ENCODE peak calls at places on chromosomes 11 and 22, in seven cellular contexts. P is fibroblast of the aortic adventitia, K is HFFc6, H is iris pigment epithelial cell, X is non-pigmented ciliary epithelial cell, C is Karpas-422, B is germinal center. E is an unnamed sample.

GRCh38 chr11:110337570-110338193 is 41.3 kb upstream of the RDX start:
- DNase-seq in P (peak), K (no peak), H (peak), X (peak), C (no peak), B (no peak), E (no peak)

GRCh38 chr22:49678137-49678841 is 149.4 kb downstream of the BRD1 start:
- DNase-seq in P (no peak), K (no peak), H (no peak), X (no peak), C (no peak), B (no peak), E (no peak)

GRCh38 chr11:73201249-73201648 is 16.8 kb upstream of the P2RY2 start:
- DNase-seq in P (peak), K (no peak), H (peak), X (no peak), C (no peak), B (no peak), E (no peak)

GRCh38 chr11:2390871-2391662 is 9.5 kb upstream of the TSSC4 start:
- DNase-seq in P (peak), K (peak), H (peak), X (peak), C (peak), B (peak), E (peak)

GRCh38 chr22:43343262-43343988 is at the start of gene SCUBE1:
- DNase-seq in P (no peak), K (no peak), H (peak), X (no peak), C (no peak), B (peak), E (no peak)

GRCh38 chr11:81432333-81432732 is 1301.3 kb downstream of the FAM181B start:
- DNase-seq in P (no peak), K (no peak), H (no peak), X (no peak), C (no peak), B (no peak), E (no peak)

GRCh38 chr11:3795131-3796092 is 1.9 kb downstream of the NUP98 start:
- DNase-seq in P (no peak), K (no peak), H (no peak), X (no peak), C (no peak), B (no peak), E (no peak)

GRCh38 chr11:64638017-64638664 is 47.1 kb downstream of the SLC22A12 start:
- DNase-seq in P (no peak), K (no peak), H (no peak), X (no peak), C (no peak), B (peak), E (no peak)

GRCh38 chr11:8679006-8679405 is 3.5 kb downstream of the TRIM66 start:
- DNase-seq in P (no peak), K (no peak), H (no peak), X (no peak), C (no peak), B (no peak), E (no peak)

GRCh38 chr11:119521551-119521950 is 98.6 kb upstream of the THY1 start:
- DNase-seq in P (no peak), K (no peak), H (no peak), X (no peak), C (no peak), B (no peak), E (no peak)

GRCh38 chr11:116864531-116864930 is 27.1 kb upstream of the APOA1 start:
- DNase-seq in P (peak), K (no peak), H (no peak), X (no peak), C (no peak), B (no peak), E (no peak)

GRCh38 chr11:59556115-59556882 is 45.0 kb downstream of the OR4D9 start:
- DNase-seq in P (peak), K (peak), H (peak), X (no peak), C (peak), B (no peak), E (no peak)

GRCh38 chr11:8038393-8038792 is 42.6 kb upstream of the TUB start:
- DNase-seq in P (no peak), K (no peak), H (no peak), X (no peak), C (no peak), B (no peak), E (no peak)

GRCh38 chr22:37661160-37661924 is 2.8 kb downstream of the PDXP start:
- DNase-seq in P (peak), K (peak), H (peak), X (peak), C (peak), B (no peak), E (no peak)

GRCh38 chr11:70872950-70873735 is 379.2 kb downstream of the SHANK2 start:
- DNase-seq in P (no peak), K (no peak), H (no peak), X (no peak), C (no peak), B (no peak), E (no peak)

GRCh38 chr22:21714059-21714770 is 21.4 kb downstream of the YPEL1 start:
- DNase-seq in P (no peak), K (no peak), H (no peak), X (no peak), C (no peak), B (no peak), E (no peak)

GRCh38 chr11:36453678-36454077 is 56.4 kb downstream of the TRAF6 start:
- DNase-seq in P (no peak), K (no peak), H (peak), X (no peak), C (no peak), B (no peak), E (no peak)

GRCh38 chr11:77206264-77207018 is 78.4 kb downstream of the MYO7A start:
- DNase-seq in P (no peak), K (no peak), H (no peak), X (no peak), C (no peak), B (no peak), E (no peak)

GRCh38 chr22:38196791-38197429 is 4.9 kb upstream of the MAFF start:
- DNase-seq in P (no peak), K (no peak), H (no peak), X (no peak), C (no peak), B (no peak), E (no peak)